ENCODE peak calls at places on chromosomes 7 and 10, in five cellular contexts. S is epithelial cell of esophagus, E is left lobe of liver, D is GM04504, C is fibroblast of lung. J is an unnamed sample.

GRCh38 chr7:79716329-79716728 is 262.9 kb upstream of the MAGI2 start:
- DNase-seq in C (no peak), E (no peak), D (no peak), S (no peak), J (no peak)

GRCh38 chr10:95841711-95842498 is 65.9 kb upstream of the CC2D2B start:
- DNase-seq in D (peak), E (no peak), S (peak), C (peak), J (no peak)

GRCh38 chr7:1137517-1138167 is 22.4 kb downstream of the ZFAND2A start:
- DNase-seq in S (no peak), C (no peak), D (no peak), E (no peak), J (no peak)

GRCh38 chr7:83267141-83267631 is 104.5 kb upstream of the PCLO start:
- DNase-seq in C (peak), S (peak), E (no peak), D (peak), J (no peak)

GRCh38 chr7:41134242-41134872 is 568.5 kb downstream of the INHBA start:
- DNase-seq in C (peak), S (peak), E (no peak), D (peak), J (no peak)

GRCh38 chr10:78894841-78895195 is 173.9 kb upstream of the ZMIZ1 start:
- DNase-seq in C (no peak), E (no peak), S (peak), D (no peak), J (peak)

GRCh38 chr7:131726680-131727079 is 170.3 kb upstream of the PODXL start:
- DNase-seq in E (no peak), D (no peak), S (no peak), C (no peak), J (peak)

GRCh38 chr10:110413049-110413783 is 84.5 kb upstream of the DUSP5 start:
- DNase-seq in S (no peak), D (no peak), C (peak), E (no peak), J (no peak)

GRCh38 chr7:18226598-18226997 is 199.0 kb upstream of the PRPS1L1 start:
- DNase-seq in S (no peak), C (no peak), D (no peak), E (no peak), J (no peak)

GRCh38 chr10:75062900-75063299 is 48.6 kb upstream of the SAMD8 start:
- DNase-seq in E (no peak), S (peak), D (no peak), C (no peak), J (no peak)

GRCh38 chr7:27640914-27641570 is 21.6 kb downstream of the HIBADH start:
- DNase-seq in C (peak), S (peak), D (no peak), E (peak), J (no peak)

GRCh38 chr7:32892521-32893224 is 1.1 kb upstream of the KBTBD2 start:
- DNase-seq in C (peak), S (peak), D (no peak), E (peak), J (peak)

GRCh38 chr10:11402392-11402791 is 209.1 kb downstream of the USP6NL start:
- DNase-seq in E (no peak), C (no peak), S (no peak), D (no peak), J (no peak)

J was measured in type B pancreatic cell.